ENCODE peak calls at places on chromosome 22, in five cellular contexts. R is T-helper 9 cell; M is anterior cingulate cortex; D is stimulated activated CD4-positive, alpha-beta T cell treated with anti-CD3 and anti-CD28 coated beads, TNF-alpha, amount 100 ng/mL, for 1 hour; X is ascending aorta. O is an unnamed sample.

GRCh38 chr22:42401562-42402334 is 30.5 kb downstream of the NFAM1 start:
- DNase-seq in X (no peak), M (no peak), D (no peak), R (no peak), O (no peak)

GRCh38 chr22:29074276-29074625 is 1.4 kb downstream of the KREMEN1 start:
- DNase-seq in D (no peak), X (no peak), R (no peak), M (no peak), O (no peak)

GRCh38 chr22:22936915-22937656 is 49.5 kb downstream of the IGLL5 start:
- DNase-seq in M (no peak), D (no peak), X (no peak), R (no peak), O (no peak)

GRCh38 chr22:50673231-50674126 is 856 bp downstream of the SHANK3 start:
- DNase-seq in D (no peak), M (no peak), R (no peak), X (no peak), O (no peak)

GRCh38 chr22:32830473-32830872 is 29.0 kb downstream of the TIMP3 start:
- DNase-seq in X (no peak), R (no peak), D (no peak), M (no peak), O (no peak)

GRCh38 chr22:45991108-45991507 is 14.1 kb upstream of the WNT7B start:
- DNase-seq in D (no peak), M (no peak), X (no peak), R (no peak), O (no peak)

GRCh38 chr22:42766860-42767259 is 46.2 kb upstream of the A4GALT start:
- DNase-seq in D (no peak), X (no peak), R (no peak), M (no peak), O (no peak)

GRCh38 chr22:46626911-46627805 is 7.0 kb downstream of the GRAMD4 start:
- DNase-seq in D (no peak), R (no peak), X (no peak), M (no peak), O (no peak)

GRCh38 chr22:22098457-22099193 is 116.0 kb upstream of the TOP3B start:
- DNase-seq in M (no peak), X (no peak), D (no peak), R (no peak), O (no peak)

GRCh38 chr22:50269573-50270301 is 443 bp downstream of the MAPK11 start:
- DNase-seq in X (no peak), M (no peak), R (peak), D (no peak), O (no peak)

GRCh38 chr22:46762238-46763050 is at the start of gene TBC1D22A:
- DNase-seq in X (peak), M (peak), R (peak), D (peak), O (peak)

GRCh38 chr22:36435516-36436415 is 45.7 kb downstream of the TXN2 start:
- DNase-seq in X (no peak), M (no peak), D (peak), R (peak), O (no peak)

GRCh38 chr22:17734197-17734596 is 40.1 kb downstream of the BID start:
- DNase-seq in M (no peak), D (no peak), R (no peak), X (no peak), O (no peak)

GRCh38 chr22:35971418-35972119 is 57.1 kb downstream of the RBFOX2 start:
- DNase-seq in D (no peak), M (no peak), R (no peak), X (no peak), O (no peak)

GRCh38 chr22:49751318-49751967 is 76.2 kb downstream of the BRD1 start:
- DNase-seq in D (no peak), M (no peak), R (no peak), X (no peak), O (no peak)

GRCh38 chr22:47788461-47788860 is 1026.0 kb downstream of the TBC1D22A start:
- DNase-seq in D (no peak), R (no peak), X (no peak), M (no peak), O (no peak)

O was measured in activated CD4-positive, CD25-positive, alpha-beta regulatory T cell.